ENCODE peak calls at places on chromosomes 13 and 19, in seven cellular contexts. X, K, G, Q, N, C and U are unnamed samples.

GRCh38 chr13:19597523-19597922 is 35.9 kb upstream of the MPHOSPH8 start:
- DNase-seq in C (peak), X (no peak), N (no peak), Q (no peak), K (no peak), G (no peak), U (no peak)

GRCh38 chr13:98267080-98267912 is 90.2 kb upstream of the RNF113B start:
- DNase-seq in K (no peak), X (no peak), C (no peak), Q (no peak), G (no peak), N (no peak), U (no peak)

GRCh38 chr19:38373907-38374331 is 452 bp upstream of the PSMD8 start:
- DNase-seq in G (no peak), Q (no peak), X (no peak), K (no peak), C (no peak), N (no peak), U (no peak)

GRCh38 chr13:100694722-100695644 is 20.4 kb upstream of the TMTC4 start:
- DNase-seq in X (no peak), C (no peak), K (no peak), N (no peak), Q (no peak), G (no peak), U (no peak)

GRCh38 chr19:3067549-3067948 is 5.3 kb upstream of the TLE5 start:
- DNase-seq in Q (no peak), N (no peak), X (no peak), C (no peak), K (no peak), G (no peak), U (no peak)

GRCh38 chr13:104357672-104358314 is 1291.6 kb upstream of the SLC10A2 start:
- DNase-seq in Q (no peak), C (no peak), N (no peak), K (no peak), G (no peak), X (no peak), U (no peak)

GRCh38 chr19:17780781-17781180 is 14.2 kb upstream of the B3GNT3 start:
- DNase-seq in Q (no peak), X (no peak), G (no peak), K (no peak), C (no peak), N (no peak), U (no peak)

GRCh38 chr19:19152668-19153384 is 14.5 kb upstream of the TMEM161A start:
- DNase-seq in X (no peak), Q (no peak), C (no peak), N (no peak), K (no peak), G (no peak), U (no peak)

GRCh38 chr19:40600086-40600917 is 867 bp upstream of the LTBP4 start:
- DNase-seq in G (peak), Q (no peak), N (no peak), C (no peak), K (no peak), X (no peak), U (no peak)

GRCh38 chr19:39307233-39307821 is 11.1 kb downstream of the IFNL1 start:
- DNase-seq in N (peak), C (no peak), G (peak), Q (no peak), X (no peak), K (no peak), U (no peak)

GRCh38 chr13:64248371-64249065 is 2832.9 kb upstream of the PCDH20 start:
- DNase-seq in G (no peak), N (no peak), X (no peak), K (no peak), C (no peak), Q (no peak), U (no peak)

GRCh38 chr19:15836345-15836594 is 20.8 kb upstream of the OR10H1 start:
- DNase-seq in X (no peak), G (no peak), N (no peak), Q (no peak), K (no peak), C (no peak), U (no peak)

GRCh38 chr13:102405499-102406079 is 3.7 kb upstream of the FGF14 start:
- DNase-seq in C (no peak), N (no peak), Q (no peak), K (no peak), X (no peak), G (no peak), U (no peak)

GRCh38 chr19:1833540-1833939 is 14.7 kb downstream of the REXO1 start:
- DNase-seq in X (no peak), C (no peak), G (no peak), Q (no peak), K (no peak), N (no peak), U (no peak)

GRCh38 chr19:49064029-49064629 is 489 bp downstream of the NTF4 start:
- DNase-seq in G (no peak), X (no peak), K (no peak), N (no peak), C (no peak), Q (no peak), U (no peak)

GRCh38 chr13:75486654-75487053 is 4.7 kb upstream of the TBC1D4 start:
- DNase-seq in X (no peak), C (no peak), Q (no peak), N (no peak), G (no peak), K (no peak), U (no peak)

GRCh38 chr19:11106477-11106876 is 17.2 kb downstream of the LDLR start:
- DNase-seq in K (no peak), G (peak), Q (no peak), C (no peak), N (no peak), X (no peak), U (no peak)

GRCh38 chr13:92158335-92158734 is 759.9 kb downstream of the GPC5 start:
- DNase-seq in G (no peak), Q (no peak), X (no peak), K (no peak), N (no peak), C (no peak), U (no peak)

GRCh38 chr13:67075239-67075638 is 154.9 kb downstream of the PCDH9 start:
- DNase-seq in K (no peak), X (no peak), G (no peak), C (no peak), Q (no peak), N (no peak), U (no peak)

GRCh38 chr19:38502410-38503143 is 69.1 kb downstream of the RYR1 start:
- DNase-seq in C (no peak), X (no peak), K (no peak), N (no peak), Q (no peak), G (no peak), U (no peak)